ENCODE peak calls at places on chromosomes 7 and 10, in four cellular contexts. A is SK-N-SH, H is K562, T is HepG2. Q is an unnamed sample.

GRCh38 chr7:73314271-73314670 is 5.6 kb upstream of the NSUN5 start:
- DNase-seq in A (no peak), T (no peak), H (no peak), Q (peak)

GRCh38 chr7:78346824-78347223 is 548.3 kb downstream of the PHTF2 start:
- DNase-seq in T (no peak), H (no peak), A (no peak), Q (no peak)

GRCh38 chr7:73369622-73370021 is 41.7 kb downstream of the FKBP6 start:
- DNase-seq in A (no peak), T (no peak), H (peak), Q (no peak)

GRCh38 chr10:75542084-75542483 is 110.7 kb downstream of the LRMDA start:
- DNase-seq in T (no peak), H (no peak), A (no peak), Q (no peak)

GRCh38 chr7:127798023-127798422 is 146.0 kb downstream of the SND1 start:
- DNase-seq in T (no peak), A (no peak), H (peak), Q (no peak)

GRCh38 chr10:23081156-23081833 is 14.1 kb upstream of the MSRB2 start:
- DNase-seq in T (no peak), A (peak), H (no peak), Q (no peak)

GRCh38 chr7:19392246-19392645 is 247.0 kb upstream of the FERD3L start:
- DNase-seq in A (no peak), T (no peak), H (no peak), Q (no peak)

GRCh38 chr7:132531562-132531961 is 44.7 kb downstream of the PLXNA4 start:
- DNase-seq in A (no peak), T (no peak), H (no peak), Q (no peak)

GRCh38 chr7:105808703-105809590 is 67.5 kb downstream of the ATXN7L1 start:
- DNase-seq in T (no peak), H (no peak), A (no peak), Q (no peak)

GRCh38 chr7:68984331-68984730 is 613.9 kb upstream of the AUTS2 start:
- DNase-seq in A (no peak), H (no peak), T (no peak), Q (no peak)

GRCh38 chr7:80643336-80643925 is 5.0 kb downstream of the CD36 start:
- DNase-seq in T (no peak), H (no peak), A (no peak), Q (no peak)

GRCh38 chr7:17988136-17988535 is 39.5 kb downstream of the PRPS1L1 start:
- DNase-seq in T (no peak), H (no peak), A (no peak), Q (no peak)

GRCh38 chr7:5426226-5426475 is 2.5 kb upstream of the TNRC18 start:
- DNase-seq in A (no peak), T (no peak), H (no peak), Q (no peak)

GRCh38 chr10:119917777-119918176 is 25.2 kb downstream of the SEC23IP start:
- DNase-seq in A (no peak), T (no peak), H (no peak), Q (no peak)

GRCh38 chr7:92968502-92968901 is 132.1 kb upstream of the CDK6 start:
- DNase-seq in T (no peak), A (no peak), H (no peak), Q (no peak)

GRCh38 chr10:59585046-59585700 is 124.5 kb downstream of the SLC16A9 start:
- DNase-seq in A (peak), T (no peak), H (no peak), Q (no peak)

GRCh38 chr7:16315280-16315679 is 106.1 kb downstream of the CRPPA start:
- DNase-seq in T (no peak), H (no peak), A (no peak), Q (no peak)

GRCh38 chr10:124359336-124359832 is 59.3 kb downstream of the OAT start:
- DNase-seq in T (no peak), A (no peak), H (no peak), Q (no peak)

GRCh38 chr10:44492678-44493077 is 107.8 kb upstream of the CXCL12 start:
- DNase-seq in H (no peak), T (peak), A (no peak), Q (no peak)

GRCh38 chr7:130144632-130145171 is 60.5 kb downstream of the TMEM209 start:
- DNase-seq in T (peak), H (no peak), A (no peak), Q (no peak)

GRCh38 chr7:727104-727805 is at the start of gene PRKAR1B:
- DNase-seq in H (peak), A (peak), T (no peak), Q (peak)

GRCh38 chr7:39678935-39679690 is 55.7 kb downstream of the RALA start:
- DNase-seq in H (no peak), A (no peak), T (no peak), Q (no peak)

DNA sequence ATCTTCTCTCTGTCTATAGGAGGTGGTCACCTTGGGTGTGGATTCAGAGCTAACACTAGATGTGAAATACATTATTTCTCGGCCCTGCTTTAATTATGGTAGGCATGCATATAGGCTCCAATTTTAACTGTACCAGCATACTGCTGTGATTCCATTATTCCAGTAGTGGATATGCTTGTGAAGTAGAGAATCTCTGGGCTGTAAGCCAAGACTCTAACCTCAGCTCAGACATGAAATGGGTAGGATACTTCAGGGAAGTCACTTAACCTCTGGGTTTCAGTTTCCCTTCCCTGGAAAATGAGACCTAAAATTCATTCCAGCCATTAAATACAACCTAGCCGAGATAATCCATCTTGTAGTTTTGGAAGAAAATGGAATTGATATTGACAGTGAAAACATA is 59.5 kb upstream of the TRIL start:
- DNase-seq in T (no peak), A (no peak), H (no peak), Q (no peak)
- TF ChIP-seq FOXJ3 in T (no peak), A (no peak), H (no peak), Q (no peak)

GRCh38 chr7:155921804-155922506 is 109.7 kb upstream of the SHH start:
- DNase-seq in A (no peak), T (no peak), H (no peak), Q (peak)

GRCh38 chr7:155927905-155928304 is 115.6 kb upstream of the SHH start:
- DNase-seq in T (no peak), A (no peak), H (no peak), Q (no peak)

GRCh38 chr7:155928583-155929145 is 116.4 kb upstream of the SHH start:
- DNase-seq in A (no peak), H (no peak), T (no peak), Q (no peak)

GRCh38 chr7:155922507-155922841 is 110.2 kb upstream of the SHH start:
- DNase-seq in T (no peak), H (no peak), A (no peak), Q (no peak)

DNA sequence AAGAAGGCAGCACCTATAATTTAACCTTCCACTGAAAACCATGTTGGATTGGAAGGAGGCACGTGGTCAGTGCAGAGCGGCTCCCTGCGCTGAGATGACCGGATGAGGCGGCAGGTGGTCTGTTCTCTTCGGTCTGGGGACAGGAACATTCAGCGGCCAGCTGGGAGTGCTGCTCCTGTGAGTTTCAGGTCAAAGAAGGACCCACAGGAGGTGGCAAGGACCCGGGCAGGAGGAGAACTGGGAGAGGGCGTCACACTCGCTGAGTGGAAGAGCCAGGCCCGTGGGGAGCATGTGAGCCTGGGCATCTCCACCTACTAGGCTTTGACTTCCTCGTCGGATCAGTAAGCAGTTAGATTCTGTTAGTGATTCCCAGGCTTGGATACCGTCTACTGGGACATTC is 113.4 kb upstream of the SHH start:
- DNase-seq in T (no peak), A (no peak), H (no peak), Q (no peak)
- TF ChIP-seq FOXJ3 in T (no peak), A (no peak), H (no peak), Q (no peak)

GRCh38 chr10:90319188-90319914 is 538.5 kb downstream of the HTR7 start:
- DNase-seq in T (peak), A (no peak), H (no peak), Q (peak)
- TF ChIP-seq FOXJ3 in T (no peak), A (no peak), H (no peak), Q (no peak)

DNA sequence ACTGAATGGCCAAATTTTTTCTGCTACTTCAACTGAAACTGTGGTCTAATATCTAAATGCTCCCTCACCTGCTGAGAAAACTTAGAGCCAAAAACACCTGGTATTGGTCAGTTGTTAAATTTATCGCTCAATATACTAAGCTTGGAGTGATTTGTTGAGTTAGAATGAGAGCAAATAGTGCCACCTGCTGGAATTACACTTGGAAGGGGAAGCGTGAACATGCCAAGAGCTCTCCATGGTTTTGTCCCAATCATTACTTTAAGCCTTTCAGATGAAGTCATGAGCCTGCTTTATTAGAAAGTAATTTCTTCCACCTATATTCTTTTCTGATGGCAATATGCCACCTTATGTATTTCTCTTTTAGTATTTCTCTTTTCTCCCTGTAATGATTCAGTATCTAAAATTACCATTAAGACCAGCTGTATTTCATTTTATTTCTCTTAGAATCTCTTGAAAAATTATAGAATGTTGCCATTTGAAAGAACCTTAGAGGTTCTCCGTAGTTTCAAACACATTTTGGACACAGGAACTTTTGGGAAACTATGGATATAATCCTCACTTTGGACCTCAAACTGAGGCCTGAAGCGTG is 447.8 kb upstream of the C7orf33 start:
- DNase-seq in A (peak), H (no peak), T (peak), Q (no peak)
- TF ChIP-seq FOXJ3 in A (no peak), H (no peak), T (no peak), Q (no peak)

GRCh38 chr10:91601212-91601611 is 31.7 kb downstream of the PPP1R3C start:
- DNase-seq in H (no peak), T (no peak), A (no peak), Q (no peak)
- TF ChIP-seq FOXJ3 in H (no peak), T (no peak), A (no peak), Q (no peak)

GRCh38 chr7:54978364-54979116 is 40.3 kb upstream of the EGFR start:
- DNase-seq in A (no peak), H (no peak), T (no peak), Q (no peak)

GRCh38 chr7:54981913-54982312 is 36.9 kb upstream of the EGFR start:
- DNase-seq in A (no peak), T (no peak), H (peak), Q (no peak)

GRCh38 chr7:54985405-54986360 is 33.1 kb upstream of the EGFR start:
- DNase-seq in T (peak), A (no peak), H (no peak), Q (no peak)

DNA sequence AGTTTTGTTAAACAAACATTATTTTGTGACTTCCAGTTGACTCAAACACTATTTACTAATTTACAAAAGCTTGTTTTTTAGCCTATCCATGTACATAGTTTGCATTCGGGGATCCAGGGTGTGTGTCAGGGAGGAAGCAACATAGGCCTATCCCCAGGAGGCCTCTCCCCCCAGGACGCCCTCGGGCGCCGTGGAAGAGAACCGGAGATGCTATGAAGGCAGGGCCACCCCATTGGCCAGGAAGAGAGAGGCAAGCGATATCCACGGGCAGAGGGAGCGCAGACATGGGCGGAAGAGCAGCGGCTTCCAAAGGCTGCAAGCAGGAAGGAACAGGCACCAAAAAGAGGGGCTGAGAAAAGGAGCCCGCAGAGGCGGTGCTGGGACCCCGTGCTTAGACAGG is 38.3 kb upstream of the EGFR start:
- DNase-seq in T (no peak), A (no peak), H (no peak), Q (no peak)
- TF ChIP-seq FOXJ3 in T (no peak), A (no peak), H (no peak), Q (no peak)

DNA sequence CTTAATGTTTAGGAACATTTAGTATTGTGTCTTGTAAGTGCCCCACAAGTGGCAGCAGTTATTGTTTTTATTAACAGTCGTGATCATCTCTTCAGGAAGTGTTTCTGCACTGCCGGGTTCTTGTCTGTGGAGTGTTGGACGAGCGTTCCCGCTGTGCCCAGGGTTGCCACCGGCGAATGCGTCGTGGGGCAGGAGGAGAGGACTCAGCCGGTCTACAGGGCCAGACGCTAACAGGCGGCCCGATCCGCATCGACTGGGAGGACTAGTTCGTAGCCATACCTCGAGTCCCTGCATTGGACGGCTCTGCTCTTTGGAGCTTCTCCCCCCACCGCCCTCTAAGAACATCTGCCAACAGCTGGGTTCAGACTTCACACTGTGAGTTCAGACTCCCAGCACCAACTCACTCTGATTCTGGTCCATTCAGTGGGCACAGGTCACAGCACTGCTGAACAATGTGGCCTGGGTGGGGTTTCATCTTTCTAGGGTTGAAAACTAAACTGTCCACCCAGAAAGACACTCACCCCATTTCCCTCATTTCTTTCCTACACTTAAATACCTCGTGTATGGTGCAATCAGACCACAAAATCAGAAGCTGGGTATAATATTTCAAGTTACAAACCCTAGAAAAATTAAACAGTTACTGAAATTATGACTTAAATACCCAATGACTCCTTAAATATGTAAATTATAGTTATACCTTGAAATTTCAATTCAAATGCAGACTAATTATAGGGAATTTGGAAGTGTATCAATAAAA is 22.2 kb downstream of the PLA2G12B start:
- DNase-seq in A (no peak), T (no peak), H (no peak), Q (no peak)
- TF ChIP-seq FOXJ3 in A (no peak), T (no peak), H (no peak), Q (no peak)

GRCh38 chr10:109203616-109204375 is 719.5 kb downstream of the XPNPEP1 start:
- DNase-seq in T (no peak), H (no peak), A (peak), Q (no peak)
- TF ChIP-seq FOXJ3 in T (no peak), H (no peak), A (no peak), Q (no peak)

Q was measured in WTC11.